ENCODE peak calls at places on chromosomes 6 and 20, in ten cellular contexts. One of them, this sample, is unnamed.
A peak's percentile ranks its signal among the peaks of the same experiment; 100 is the strongest.

GRCh38 chr6:49913656-49914055 is 47.3 kb upstream of the CRISP1 start:
- DNase-seq in DND-41: no peak
- DNase-seq in heart right ventricle: no peak
- DNase-seq in activated T-cell treated with anti-CD3 and anti-CD28 coated beads for 4 hours: no peak
- DNase-seq in AG04450: no peak
- DNase-seq in endothelial cell of umbilical vein: no peak
- DNase-seq in cardiac fibroblast: no peak
- DNase-seq in GDM1: no peak
- DNase-seq in HEK293T: no peak
- DNase-seq in left lung: no peak
- DNase-seq in this sample: no peak

GRCh38 chr6:89268776-89269175 is 46.3 kb downstream of the GABRR2 start:
- DNase-seq in HEK293T: no peak
- DNase-seq in endothelial cell of umbilical vein: no peak
- DNase-seq in left lung: no peak
- DNase-seq in activated T-cell treated with anti-CD3 and anti-CD28 coated beads for 4 hours: no peak
- DNase-seq in cardiac fibroblast: no peak
- DNase-seq in AG04450: no peak
- DNase-seq in heart right ventricle: no peak
- DNase-seq in DND-41: no peak
- DNase-seq in GDM1: no peak
- DNase-seq in this sample: no peak

GRCh38 chr6:40710626-40711354 is 123.6 kb upstream of the LRFN2 start:
- DNase-seq in HEK293T: no peak
- DNase-seq in heart right ventricle: no peak
- DNase-seq in endothelial cell of umbilical vein: no peak
- DNase-seq in DND-41: peak; percentile 62
- DNase-seq in GDM1: no peak
- DNase-seq in activated T-cell treated with anti-CD3 and anti-CD28 coated beads for 4 hours: no peak
- DNase-seq in AG04450: no peak
- DNase-seq in left lung: no peak
- DNase-seq in cardiac fibroblast: no peak
- DNase-seq in this sample: no peak

GRCh38 chr6:27592481-27593199 is 119.7 kb upstream of the ZNF184 start:
- DNase-seq in AG04450: peak; percentile 47
- DNase-seq in GDM1: no peak
- DNase-seq in DND-41: no peak
- DNase-seq in activated T-cell treated with anti-CD3 and anti-CD28 coated beads for 4 hours: no peak
- DNase-seq in cardiac fibroblast: peak; percentile 92
- DNase-seq in HEK293T: peak; percentile 69
- DNase-seq in heart right ventricle: no peak
- DNase-seq in endothelial cell of umbilical vein: peak; percentile 44
- DNase-seq in left lung: no peak
- DNase-seq in this sample: no peak

GRCh38 chr20:50337521-50338466 is 147.2 kb downstream of the CEBPB start:
- DNase-seq in GDM1: no peak
- DNase-seq in DND-41: no peak
- DNase-seq in left lung: no peak
- DNase-seq in heart right ventricle: no peak
- DNase-seq in HEK293T: no peak
- DNase-seq in cardiac fibroblast: no peak
- DNase-seq in AG04450: no peak
- DNase-seq in endothelial cell of umbilical vein: no peak
- DNase-seq in activated T-cell treated with anti-CD3 and anti-CD28 coated beads for 4 hours: no peak
- DNase-seq in this sample: no peak

GRCh38 chr20:44736170-44737021 is 9.3 kb upstream of the KCNK15 start:
- DNase-seq in heart right ventricle: no peak
- DNase-seq in endothelial cell of umbilical vein: peak; percentile 79
- DNase-seq in DND-41: peak; percentile 46
- DNase-seq in cardiac fibroblast: peak; percentile 94
- DNase-seq in activated T-cell treated with anti-CD3 and anti-CD28 coated beads for 4 hours: no peak
- DNase-seq in AG04450: no peak
- DNase-seq in HEK293T: peak; percentile 75
- DNase-seq in left lung: no peak
- DNase-seq in GDM1: peak; percentile 44
- DNase-seq in this sample: peak; percentile 63

GRCh38 chr6:142376115-142376514 is 74.3 kb downstream of the ADGRG6 start:
- DNase-seq in cardiac fibroblast: no peak
- DNase-seq in DND-41: no peak
- DNase-seq in GDM1: no peak
- DNase-seq in HEK293T: no peak
- DNase-seq in endothelial cell of umbilical vein: peak; percentile 51
- DNase-seq in left lung: no peak
- DNase-seq in AG04450: no peak
- DNase-seq in activated T-cell treated with anti-CD3 and anti-CD28 coated beads for 4 hours: no peak
- DNase-seq in heart right ventricle: no peak
- DNase-seq in this sample: no peak

GRCh38 chr20:41316009-41316408 is 1.5 kb downstream of the ZHX3 start:
- DNase-seq in activated T-cell treated with anti-CD3 and anti-CD28 coated beads for 4 hours: no peak
- DNase-seq in left lung: no peak
- DNase-seq in cardiac fibroblast: peak; percentile 21
- DNase-seq in HEK293T: no peak
- DNase-seq in GDM1: no peak
- DNase-seq in heart right ventricle: no peak
- DNase-seq in endothelial cell of umbilical vein: no peak
- DNase-seq in AG04450: no peak
- DNase-seq in DND-41: no peak
- DNase-seq in this sample: no peak

GRCh38 chr6:169738972-169739529 is 12.3 kb downstream of the DYNLT2 start:
- DNase-seq in cardiac fibroblast: no peak
- DNase-seq in heart right ventricle: no peak
- DNase-seq in GDM1: no peak
- DNase-seq in DND-41: no peak
- DNase-seq in HEK293T: no peak
- DNase-seq in left lung: no peak
- DNase-seq in endothelial cell of umbilical vein: no peak
- DNase-seq in activated T-cell treated with anti-CD3 and anti-CD28 coated beads for 4 hours: no peak
- DNase-seq in AG04450: no peak
- DNase-seq in this sample: no peak

GRCh38 chr6:43076928-43077809 is 1.1 kb downstream of the PTK7 start:
- DNase-seq in cardiac fibroblast: peak; percentile 42
- DNase-seq in AG04450: no peak
- DNase-seq in DND-41: peak; percentile 41
- DNase-seq in activated T-cell treated with anti-CD3 and anti-CD28 coated beads for 4 hours: no peak
- DNase-seq in HEK293T: peak; percentile 45
- DNase-seq in endothelial cell of umbilical vein: no peak
- DNase-seq in left lung: no peak
- DNase-seq in heart right ventricle: no peak
- DNase-seq in GDM1: no peak
- DNase-seq in this sample: no peak

GRCh38 chr6:57226221-57226620 is 4.1 kb upstream of the RAB23 start:
- DNase-seq in heart right ventricle: no peak
- DNase-seq in AG04450: no peak
- DNase-seq in endothelial cell of umbilical vein: no peak
- DNase-seq in GDM1: no peak
- DNase-seq in left lung: no peak
- DNase-seq in cardiac fibroblast: no peak
- DNase-seq in HEK293T: no peak
- DNase-seq in DND-41: no peak
- DNase-seq in activated T-cell treated with anti-CD3 and anti-CD28 coated beads for 4 hours: no peak
- DNase-seq in this sample: no peak

GRCh38 chr6:9628819-9629218 is 786.1 kb downstream of the TFAP2A start:
- DNase-seq in HEK293T: no peak
- DNase-seq in DND-41: no peak
- DNase-seq in left lung: no peak
- DNase-seq in activated T-cell treated with anti-CD3 and anti-CD28 coated beads for 4 hours: no peak
- DNase-seq in AG04450: no peak
- DNase-seq in GDM1: no peak
- DNase-seq in endothelial cell of umbilical vein: no peak
- DNase-seq in heart right ventricle: no peak
- DNase-seq in cardiac fibroblast: peak; percentile 14
- DNase-seq in this sample: no peak

GRCh38 chr6:10300071-10300470 is 114.8 kb downstream of the TFAP2A start:
- DNase-seq in left lung: no peak
- DNase-seq in DND-41: no peak
- DNase-seq in HEK293T: no peak
- DNase-seq in cardiac fibroblast: no peak
- DNase-seq in heart right ventricle: no peak
- DNase-seq in activated T-cell treated with anti-CD3 and anti-CD28 coated beads for 4 hours: no peak
- DNase-seq in AG04450: no peak
- DNase-seq in endothelial cell of umbilical vein: no peak
- DNase-seq in GDM1: no peak
- DNase-seq in this sample: no peak